ENCODE peak calls at places on chromosomes 2 and 18, in nine cellular contexts. A is nephron progenitor cell; X is activated naive CD4-positive, alpha-beta T cell; V is RWPE1; I is M059J; O is CD4-positive, CD25-positive, alpha-beta regulatory T cell; Q is stimulated activated CD4-positive, alpha-beta T cell treated with anti-CD3 and anti-CD28 coated beads, Interleukin-15, amount 100 ng/mL, for 24 hours; M is memory B cell; P is CD8-positive, alpha-beta memory T cell. S is an unnamed sample.

GRCh38 chr18:68724021-68724420 is 9.1 kb upstream of the TMX3 start:
- DNase-seq in A (no peak), X (no peak), V (no peak), I (no peak), O (no peak), Q (no peak), M (no peak), P (no peak), S (no peak)

GRCh38 chr2:69330781-69331180 is 56.2 kb downstream of the GFPT1 start:
- DNase-seq in A (no peak), X (no peak), V (no peak), I (no peak), O (no peak), Q (no peak), M (no peak), P (no peak), S (no peak)

GRCh38 chr2:239375278-239376061 is 25.4 kb downstream of the HDAC4 start:
- DNase-seq in A (no peak), X (no peak), V (no peak), I (no peak), O (no peak), Q (no peak), M (no peak), P (peak; percentile 41), S (no peak)

GRCh38 chr18:53991805-53992204 is 232.7 kb downstream of the MBD2 start:
- DNase-seq in A (no peak), X (no peak), V (no peak), I (peak; percentile 75), O (no peak), Q (no peak), M (no peak), P (no peak), S (no peak)

GRCh38 chr2:157443090-157443489 is 799 bp downstream of the CYTIP start:
- DNase-seq in A (no peak), X (no peak), V (no peak), I (no peak), O (peak; percentile 57), Q (no peak), M (peak; percentile 13), P (no peak), S (no peak)

GRCh38 chr2:75523313-75524275 is 37.1 kb downstream of the EVA1A start:
- DNase-seq in A (no peak), X (no peak), V (peak; percentile 85), I (peak; percentile 96), O (no peak), Q (peak; percentile 18), M (no peak), P (no peak), S (no peak)

GRCh38 chr18:59033361-59033760 is 106.3 kb upstream of the SEC11C start:
- DNase-seq in A (no peak), X (no peak), V (no peak), I (no peak), O (no peak), Q (no peak), M (no peak), P (no peak), S (no peak)

GRCh38 chr2:24919100-24919976 is 699 bp downstream of the ADCY3 start:
- DNase-seq in A (peak; percentile 31), X (peak; percentile 19), V (peak; percentile 72), I (peak; percentile 20), O (peak; percentile 82), Q (peak; percentile 80), M (no peak), P (peak; percentile 80), S (peak; percentile 61)

GRCh38 chr2:109348645-109349554 is 219.9 kb downstream of the SH3RF3 start:
- DNase-seq in A (no peak), X (peak; percentile 32), V (no peak), I (no peak), O (peak; percentile 88), Q (peak; percentile 29), M (no peak), P (peak; percentile 67), S (peak; percentile 52)

GRCh38 chr2:173658946-173659371 is 304.3 kb downstream of the CDCA7 start:
- DNase-seq in A (no peak), X (no peak), V (peak; percentile 45), I (peak; percentile 37), O (no peak), Q (no peak), M (no peak), P (no peak), S (no peak)

GRCh38 chr2:37330669-37331068 is 6.0 kb upstream of the PRKD3 start:
- DNase-seq in A (no peak), X (no peak), V (no peak), I (no peak), O (no peak), Q (no peak), M (no peak), P (no peak), S (no peak)

GRCh38 chr2:69111036-69111435 is 98.1 kb downstream of the ANTXR1 start:
- DNase-seq in A (no peak), X (no peak), V (no peak), I (no peak), O (no peak), Q (no peak), M (no peak), P (no peak), S (no peak)

GRCh38 chr18:13199169-13199568 is 19.4 kb upstream of the LDLRAD4 start:
- DNase-seq in A (no peak), X (no peak), V (no peak), I (no peak), O (no peak), Q (no peak), M (no peak), P (no peak), S (no peak)

S was measured in CD8-positive, alpha-beta T cell.